ENCODE peak calls at places on chromosomes 1 and 21, in nine cellular contexts. C, K, V, F, U, D, P, Y and S are unnamed samples.

GRCh38 chr1:157969693-157970485 is 23.6 kb upstream of the KIRREL1 start:
- DNase-seq in D (peak), K (no peak), C (peak), U (no peak), V (no peak), F (peak), P (no peak), Y (peak), S (no peak)

GRCh38 chr1:41936107-41936506 is 17.4 kb upstream of the HIVEP3 start:
- DNase-seq in K (peak), C (no peak), Y (peak), F (no peak), P (no peak), V (no peak), D (peak), U (no peak), S (no peak)

GRCh38 chr21:40531421-40531820 is 315.5 kb downstream of the DSCAM start:
- DNase-seq in F (no peak), P (no peak), K (no peak), U (no peak), C (no peak), Y (no peak), V (no peak), D (no peak), S (no peak)

GRCh38 chr1:173126421-173126820 is 75.7 kb upstream of the TNFSF18 start:
- DNase-seq in F (no peak), D (no peak), Y (no peak), V (no peak), P (no peak), C (no peak), K (no peak), U (no peak), S (no peak)

GRCh38 chr1:89525169-89525855 is 683 bp downstream of the LRRC8B start:
- DNase-seq in K (peak), Y (no peak), D (no peak), U (no peak), F (peak), V (peak), C (no peak), P (no peak), S (peak)

GRCh38 chr1:228339059-228339704 is 67.5 kb downstream of the TRIM11 start:
- DNase-seq in F (no peak), Y (no peak), D (no peak), P (no peak), C (peak), U (no peak), V (peak), K (no peak), S (no peak)

GRCh38 chr1:6273380-6273891 is 12.5 kb upstream of the GPR153 start:
- DNase-seq in F (peak), C (no peak), P (no peak), U (no peak), K (no peak), D (peak), V (no peak), Y (peak), S (peak)

GRCh38 chr1:85577421-85578320 is 2.9 kb upstream of the CCN1 start:
- DNase-seq in K (no peak), Y (peak), C (no peak), D (no peak), F (no peak), P (peak), U (peak), V (peak), S (peak)

GRCh38 chr1:171313835-171314320 is at the start of gene FMO4:
- DNase-seq in Y (peak), P (peak), U (peak), C (peak), F (peak), K (peak), D (peak), V (no peak), S (peak)

GRCh38 chr1:183983371-183984105 is 54.0 kb downstream of the COLGALT2 start:
- DNase-seq in D (no peak), V (no peak), U (no peak), C (no peak), P (no peak), Y (no peak), F (peak), K (no peak), S (peak)

GRCh38 chr1:33372677-33373076 is 51.8 kb upstream of the A3GALT2 start:
- DNase-seq in Y (no peak), P (no peak), K (no peak), D (no peak), V (no peak), U (no peak), F (no peak), C (no peak), S (no peak)

GRCh38 chr21:27388835-27389234 is 421.9 kb upstream of the ADAMTS5 start:
- DNase-seq in D (peak), C (no peak), U (no peak), P (no peak), Y (no peak), V (no peak), K (no peak), F (no peak), S (no peak)

GRCh38 chr21:36044056-36044455 is 16.3 kb downstream of the SETD4 start:
- DNase-seq in C (no peak), D (no peak), U (no peak), P (no peak), K (no peak), Y (no peak), F (no peak), V (no peak), S (no peak)

GRCh38 chr1:24441996-24442668 is 26.5 kb downstream of the NIPAL3 start:
- DNase-seq in P (no peak), U (no peak), K (no peak), D (no peak), F (no peak), V (no peak), Y (no peak), C (no peak), S (no peak)

GRCh38 chr1:45679123-45679522 is 7.2 kb downstream of the GPBP1L1 start:
- DNase-seq in C (no peak), Y (no peak), F (no peak), D (no peak), K (no peak), V (no peak), P (no peak), U (no peak), S (no peak)

GRCh38 chr1:205440476-205441317 is 15.1 kb downstream of the BLACAT1 start:
- DNase-seq in P (peak), V (no peak), U (peak), F (peak), Y (peak), C (peak), K (peak), D (peak), S (peak)